ENCODE peak calls at places on chromosomes 13 and 19, in four cellular contexts. One of them, this sample, is unnamed.

GRCh38 chr19:41521860-41522555 is 54.0 kb upstream of the CEACAM21 start:
- DNase-seq in body of pancreas: no peak
- DNase-seq in breast epithelium: no peak
- DNase-seq in neuronal stem cell: peak
- DNase-seq in this sample: no peak

GRCh38 chr13:112446347-112446861 is 70.2 kb downstream of the SPACA7 start:
- DNase-seq in body of pancreas: no peak
- DNase-seq in breast epithelium: no peak
- DNase-seq in neuronal stem cell: no peak
- DNase-seq in this sample: no peak

GRCh38 chr19:34337747-34338146 is 27.2 kb upstream of the GPI start:
- DNase-seq in body of pancreas: peak
- DNase-seq in breast epithelium: no peak
- DNase-seq in neuronal stem cell: no peak
- DNase-seq in this sample: no peak

GRCh38 chr13:75869981-75870380 is 233.9 kb downstream of the LMO7 start:
- DNase-seq in body of pancreas: no peak
- DNase-seq in breast epithelium: no peak
- DNase-seq in neuronal stem cell: no peak
- DNase-seq in this sample: no peak

GRCh38 chr13:112066624-112067004 is 335 bp upstream of the SOX1 start:
- DNase-seq in body of pancreas: no peak
- DNase-seq in breast epithelium: no peak
- DNase-seq in neuronal stem cell: peak
- DNase-seq in this sample: peak

GRCh38 chr19:47107201-47107952 is 6.2 kb downstream of the ZC3H4 start:
- DNase-seq in body of pancreas: peak
- DNase-seq in breast epithelium: no peak
- DNase-seq in neuronal stem cell: no peak
- DNase-seq in this sample: no peak

GRCh38 chr13:77222909-77223308 is 104.0 kb downstream of the MYCBP2 start:
- DNase-seq in body of pancreas: no peak
- DNase-seq in breast epithelium: no peak
- DNase-seq in neuronal stem cell: no peak
- DNase-seq in this sample: no peak

GRCh38 chr19:57867868-57868492 is 18.3 kb downstream of the ZNF587 start:
- DNase-seq in body of pancreas: no peak
- DNase-seq in breast epithelium: no peak
- DNase-seq in neuronal stem cell: no peak
- DNase-seq in this sample: no peak

GRCh38 chr19:39139305-39140194 is 14.0 kb downstream of the PAK4 start:
- DNase-seq in body of pancreas: peak
- DNase-seq in breast epithelium: no peak
- DNase-seq in neuronal stem cell: no peak
- DNase-seq in this sample: no peak

GRCh38 chr13:111650626-111651025 is 330.2 kb downstream of the TEX29 start:
- DNase-seq in body of pancreas: no peak
- DNase-seq in breast epithelium: no peak
- DNase-seq in neuronal stem cell: no peak
- DNase-seq in this sample: no peak

GRCh38 chr19:48417436-48417835 is 24.0 kb downstream of the GRIN2D start:
- DNase-seq in body of pancreas: no peak
- DNase-seq in breast epithelium: no peak
- DNase-seq in neuronal stem cell: no peak
- DNase-seq in this sample: no peak

GRCh38 chr19:7415163-7415856 is 66.6 kb downstream of the ARHGEF18 start:
- DNase-seq in body of pancreas: peak
- DNase-seq in breast epithelium: peak
- DNase-seq in neuronal stem cell: no peak
- DNase-seq in this sample: no peak

GRCh38 chr13:49679244-49679643 is 12.0 kb downstream of the EBPL start:
- DNase-seq in body of pancreas: no peak
- DNase-seq in breast epithelium: no peak
- DNase-seq in neuronal stem cell: no peak
- DNase-seq in this sample: no peak

GRCh38 chr19:37304190-37304883 is 66.6 kb upstream of the ZNF527 start:
- DNase-seq in body of pancreas: peak
- DNase-seq in breast epithelium: no peak
- DNase-seq in neuronal stem cell: peak
- DNase-seq in this sample: no peak

GRCh38 chr19:7349961-7350711 is 1.4 kb downstream of the ARHGEF18 start:
- DNase-seq in body of pancreas: no peak
- DNase-seq in breast epithelium: no peak
- DNase-seq in neuronal stem cell: no peak
- DNase-seq in this sample: no peak

GRCh38 chr13:61880576-61881283 is 465.1 kb upstream of the PCDH20 start:
- DNase-seq in body of pancreas: no peak
- DNase-seq in breast epithelium: no peak
- DNase-seq in neuronal stem cell: no peak
- DNase-seq in this sample: no peak

GRCh38 chr19:51364200-51365106 is 1.7 kb downstream of the ETFB start:
- DNase-seq in body of pancreas: no peak
- DNase-seq in breast epithelium: no peak
- DNase-seq in neuronal stem cell: no peak
- DNase-seq in this sample: no peak

GRCh38 chr19:13241321-13242104 is 91.3 kb downstream of the IER2 start:
- DNase-seq in body of pancreas: no peak
- DNase-seq in breast epithelium: no peak
- DNase-seq in neuronal stem cell: no peak
- DNase-seq in this sample: peak

GRCh38 chr13:88456155-88456554 is 785.0 kb downstream of the SLITRK5 start:
- DNase-seq in body of pancreas: no peak
- DNase-seq in breast epithelium: no peak
- DNase-seq in neuronal stem cell: no peak
- DNase-seq in this sample: no peak
- H3K27ac ChIP-seq in body of pancreas: no peak
- H3K27ac ChIP-seq in breast epithelium: no peak
- H3K27ac ChIP-seq in neuronal stem cell: no peak
- H3K27ac ChIP-seq in this sample: no peak

GRCh38 chr13:46097663-46098062 is 7.2 kb downstream of the CPB2 start:
- DNase-seq in body of pancreas: no peak
- DNase-seq in breast epithelium: no peak
- DNase-seq in neuronal stem cell: no peak
- DNase-seq in this sample: no peak

GRCh38 chr13:46103037-46103436 is 1.8 kb downstream of the CPB2 start:
- DNase-seq in body of pancreas: no peak
- DNase-seq in breast epithelium: no peak
- DNase-seq in neuronal stem cell: no peak
- DNase-seq in this sample: no peak

GRCh38 chr13:46101488-46102289 is 3.1 kb downstream of the CPB2 start:
- DNase-seq in body of pancreas: no peak
- DNase-seq in breast epithelium: no peak
- DNase-seq in neuronal stem cell: no peak
- DNase-seq in this sample: no peak

GRCh38 chr13:46101002-46101401 is 3.8 kb downstream of the CPB2 start:
- DNase-seq in body of pancreas: no peak
- DNase-seq in breast epithelium: no peak
- DNase-seq in neuronal stem cell: no peak
- DNase-seq in this sample: no peak

GRCh38 chr13:46100191-46100877 is 4.5 kb downstream of the CPB2 start:
- DNase-seq in body of pancreas: no peak
- DNase-seq in breast epithelium: no peak
- DNase-seq in neuronal stem cell: no peak
- DNase-seq in this sample: no peak
- H3K27ac ChIP-seq in body of pancreas: no peak
- H3K27ac ChIP-seq in breast epithelium: no peak
- H3K27ac ChIP-seq in neuronal stem cell: no peak
- H3K27ac ChIP-seq in this sample: no peak

DNA sequence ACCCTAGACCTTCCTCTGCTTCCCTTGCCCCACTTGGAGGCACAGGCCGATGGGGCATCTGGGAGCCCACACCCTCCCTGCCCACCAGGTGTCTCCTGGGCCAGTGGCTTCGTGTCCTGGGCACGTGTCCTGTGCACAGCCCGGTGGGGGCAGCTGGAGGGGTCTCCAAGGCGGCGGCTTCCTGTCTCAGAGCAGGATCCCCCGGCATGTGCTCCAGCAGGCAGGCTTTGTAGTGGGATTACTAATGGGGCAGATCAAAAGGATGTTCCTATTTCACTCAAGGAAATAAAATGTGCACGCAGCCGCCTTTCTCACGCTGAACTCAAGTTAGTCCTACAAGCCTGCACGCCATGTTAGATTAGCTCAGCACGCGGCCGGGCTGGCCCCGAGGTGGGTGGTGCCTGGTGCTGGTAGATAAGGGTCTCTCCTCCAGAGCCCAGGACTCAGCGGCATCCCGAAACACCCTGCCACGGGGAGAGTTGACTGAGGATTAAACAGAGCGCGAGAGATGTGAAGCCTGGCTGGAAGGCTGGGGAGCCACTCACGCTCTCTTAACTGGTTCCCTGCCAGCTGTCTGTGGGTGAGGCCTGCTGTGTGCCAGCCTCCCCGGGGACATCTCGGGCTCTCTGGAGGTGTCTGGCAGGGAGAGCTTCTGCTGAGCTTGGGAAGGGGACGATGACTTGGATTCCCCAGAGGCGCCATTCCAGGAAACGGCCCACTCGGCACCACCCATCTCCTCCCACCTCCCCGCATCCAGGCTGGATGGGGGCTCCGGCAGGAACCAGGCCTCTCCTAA is 122.1 kb downstream of the KDM4B start:
- DNase-seq in body of pancreas: peak
- DNase-seq in breast epithelium: no peak
- DNase-seq in neuronal stem cell: peak
- DNase-seq in this sample: peak
- H3K27ac ChIP-seq in body of pancreas: peak
- H3K27ac ChIP-seq in breast epithelium: peak
- H3K27ac ChIP-seq in neuronal stem cell: peak
- H3K27ac ChIP-seq in this sample: no peak

GRCh38 chr19:2042485-2043268 is 8.4 kb downstream of the MKNK2 start:
- DNase-seq in body of pancreas: peak
- DNase-seq in breast epithelium: no peak
- DNase-seq in neuronal stem cell: no peak
- DNase-seq in this sample: no peak

GRCh38 chr19:2041686-2042484 is 9.2 kb downstream of the MKNK2 start:
- DNase-seq in body of pancreas: peak
- DNase-seq in breast epithelium: peak
- DNase-seq in neuronal stem cell: peak
- DNase-seq in this sample: peak

GRCh38 chr19:2039959-2040646 is 10.9 kb downstream of the MKNK2 start:
- DNase-seq in body of pancreas: peak
- DNase-seq in breast epithelium: no peak
- DNase-seq in neuronal stem cell: no peak
- DNase-seq in this sample: no peak

GRCh38 chr19:2040647-2041435 is 10.2 kb downstream of the MKNK2 start:
- DNase-seq in body of pancreas: no peak
- DNase-seq in breast epithelium: no peak
- DNase-seq in neuronal stem cell: no peak
- DNase-seq in this sample: no peak

GRCh38 chr19:2041436-2041685 is 9.7 kb downstream of the MKNK2 start:
- DNase-seq in body of pancreas: no peak
- DNase-seq in breast epithelium: no peak
- DNase-seq in neuronal stem cell: no peak
- DNase-seq in this sample: no peak
- H3K27ac ChIP-seq in body of pancreas: peak
- H3K27ac ChIP-seq in breast epithelium: peak
- H3K27ac ChIP-seq in neuronal stem cell: peak
- H3K27ac ChIP-seq in this sample: peak

GRCh38 chr19:10763399-10763798 is 45.5 kb downstream of the DNM2 start:
- DNase-seq in body of pancreas: no peak
- DNase-seq in breast epithelium: no peak
- DNase-seq in neuronal stem cell: no peak
- DNase-seq in this sample: no peak

GRCh38 chr19:10758978-10759377 is 41.1 kb downstream of the DNM2 start:
- DNase-seq in body of pancreas: no peak
- DNase-seq in breast epithelium: no peak
- DNase-seq in neuronal stem cell: no peak
- DNase-seq in this sample: no peak

GRCh38 chr19:10762656-10763055 is 44.8 kb downstream of the DNM2 start:
- DNase-seq in body of pancreas: no peak
- DNase-seq in breast epithelium: no peak
- DNase-seq in neuronal stem cell: no peak
- DNase-seq in this sample: no peak

GRCh38 chr19:10761443-10762242 is 43.8 kb downstream of the DNM2 start:
- DNase-seq in body of pancreas: no peak
- DNase-seq in breast epithelium: no peak
- DNase-seq in neuronal stem cell: no peak
- DNase-seq in this sample: no peak

GRCh38 chr19:10760268-10760944 is 42.5 kb downstream of the DNM2 start:
- DNase-seq in body of pancreas: no peak
- DNase-seq in breast epithelium: no peak
- DNase-seq in neuronal stem cell: no peak
- DNase-seq in this sample: peak
- H3K27ac ChIP-seq in body of pancreas: no peak
- H3K27ac ChIP-seq in breast epithelium: no peak
- H3K27ac ChIP-seq in neuronal stem cell: no peak
- H3K27ac ChIP-seq in this sample: no peak

GRCh38 chr13:104477256-104477655 is 1411.0 kb upstream of the SLC10A2 start:
- DNase-seq in body of pancreas: no peak
- DNase-seq in breast epithelium: no peak
- DNase-seq in neuronal stem cell: no peak
- DNase-seq in this sample: no peak
- H3K27ac ChIP-seq in body of pancreas: no peak
- H3K27ac ChIP-seq in breast epithelium: no peak
- H3K27ac ChIP-seq in neuronal stem cell: no peak
- H3K27ac ChIP-seq in this sample: no peak

DNA sequence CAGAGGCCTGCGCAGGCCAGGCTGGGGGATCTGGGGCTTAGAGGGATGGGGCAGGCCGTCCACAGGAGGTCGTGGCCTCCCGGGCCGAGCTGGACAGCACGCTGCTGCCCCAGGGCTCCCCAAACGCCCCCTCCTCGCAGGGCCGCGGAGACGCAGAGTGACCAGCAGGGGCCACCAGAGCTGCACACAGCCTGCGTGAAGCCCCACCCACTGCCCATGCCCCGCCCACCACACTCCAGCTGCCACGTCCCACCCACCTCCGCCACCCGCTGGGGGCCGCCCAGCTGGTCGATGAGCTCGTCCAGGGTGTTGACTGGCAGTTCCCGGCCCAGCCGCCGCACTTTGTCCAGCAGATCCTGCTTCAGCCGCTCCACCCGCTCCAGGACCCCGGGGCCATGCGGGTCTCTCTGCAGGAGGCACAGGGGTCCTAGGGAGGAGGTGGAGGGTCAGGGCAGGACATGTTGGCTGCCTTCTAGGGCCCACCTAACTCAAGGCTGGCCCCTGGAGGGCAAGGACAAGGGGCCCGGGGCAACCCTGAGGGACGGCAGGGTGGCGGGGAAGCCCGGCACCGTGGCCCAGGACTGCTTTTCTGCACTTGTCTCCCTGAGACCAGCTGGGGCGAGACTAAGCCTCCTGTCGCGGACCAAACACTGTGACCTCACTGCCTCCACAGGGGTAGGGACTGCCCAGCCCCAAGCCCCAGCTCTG is 9.6 kb downstream of the GPX4 start:
- DNase-seq in body of pancreas: peak
- DNase-seq in breast epithelium: peak
- DNase-seq in neuronal stem cell: peak
- DNase-seq in this sample: peak
- H3K27ac ChIP-seq in body of pancreas: peak
- H3K27ac ChIP-seq in breast epithelium: peak
- H3K27ac ChIP-seq in neuronal stem cell: peak
- H3K27ac ChIP-seq in this sample: peak

This sample was measured in caudate nucleus.